ENCODE peak calls at places on chromosomes 1 and 21, in five cellular contexts. V, P, Q, Y and H are unnamed samples.

GRCh38 chr1:26336477-26337205 is 17.3 kb downstream of the CRYBG2 start:
- DNase-seq in P (peak; percentile 89), Q (no peak), V (no peak), Y (peak; percentile 92), H (peak; percentile 86)

GRCh38 chr21:15121655-15122120 is 56.9 kb upstream of the NRIP1 start:
- DNase-seq in V (no peak), Q (peak; percentile 72), P (no peak), Y (peak; percentile 9), H (no peak)

GRCh38 chr1:230632273-230632873 is 9.9 kb upstream of the COG2 start:
- DNase-seq in Q (peak; percentile 42), P (no peak), V (no peak), Y (peak; percentile 34), H (peak; percentile 29)

GRCh38 chr1:158516966-158517365 is 37.2 kb downstream of the OR6Y1 start:
- DNase-seq in V (no peak), Y (no peak), P (no peak), Q (no peak), H (no peak)

GRCh38 chr21:15224346-15225086 is 159.7 kb upstream of the NRIP1 start:
- DNase-seq in Q (peak; percentile 95), Y (peak; percentile 65), V (peak; percentile 88), P (no peak), H (no peak)

GRCh38 chr1:201361652-201362504 is 15.6 kb downstream of the TNNT2 start:
- DNase-seq in Q (peak; percentile 47), P (peak; percentile 80), Y (peak; percentile 40), V (no peak), H (peak; percentile 87)

GRCh38 chr1:11180342-11180744 is 8.8 kb upstream of the ANGPTL7 start:
- DNase-seq in P (no peak), Q (peak; percentile 67), Y (peak; percentile 4), V (peak; percentile 79), H (no peak)

GRCh38 chr1:164922585-164922984 is 363.6 kb downstream of the PBX1 start:
- DNase-seq in Q (no peak), Y (no peak), V (no peak), P (no peak), H (no peak)

GRCh38 chr1:54297596-54298283 is 97.8 kb downstream of the MRPL37 start:
- DNase-seq in Y (peak; percentile 50), Q (no peak), P (no peak), V (no peak), H (no peak)

GRCh38 chr1:47388548-47389238 is 27.4 kb upstream of the FOXE3 start:
- DNase-seq in P (peak; percentile 69), Q (peak; percentile 57), V (peak; percentile 15), Y (peak; percentile 45), H (peak; percentile 68)

GRCh38 chr21:41953831-41954653 is at the start of gene C2CD2:
- DNase-seq in V (no peak), Y (peak; percentile 77), Q (peak; percentile 71), P (peak; percentile 98), H (peak; percentile 97)

GRCh38 chr1:201217851-201218250 is 27.2 kb downstream of the IGFN1 start:
- DNase-seq in Q (no peak), P (no peak), V (no peak), Y (no peak), H (no peak)

GRCh38 chr1:92791487-92792058 is 6.7 kb upstream of the EVI5 start:
- DNase-seq in Q (no peak), V (no peak), P (no peak), Y (no peak), H (no peak)

GRCh38 chr1:155911156-155912055 is at the start of gene RIT1:
- DNase-seq in Q (peak; percentile 79), V (peak; percentile 50), Y (peak; percentile 88), P (peak; percentile 88), H (peak; percentile 88)

GRCh38 chr1:223363856-223364684 is at the start of gene SUSD4:
- DNase-seq in Y (peak; percentile 60), Q (no peak), P (peak; percentile 62), V (no peak), H (peak; percentile 55)

GRCh38 chr1:86018311-86018923 is 138.2 kb downstream of the COL24A1 start:
- DNase-seq in Y (peak; percentile 43), V (peak; percentile 22), P (peak; percentile 24), Q (peak; percentile 45), H (peak; percentile 40)

GRCh38 chr21:41865002-41865777 is 14.0 kb downstream of the PRDM15 start:
- DNase-seq in Q (no peak), V (no peak), P (peak; percentile 72), Y (no peak), H (peak; percentile 73)

GRCh38 chr1:24906760-24907490 is 23.2 kb downstream of the RUNX3 start:
- DNase-seq in Q (no peak), V (no peak), P (no peak), Y (no peak), H (no peak)

GRCh38 chr1:34977858-34978257 is 7.3 kb downstream of the TMEM35B start:
- DNase-seq in Y (no peak), Q (no peak), P (no peak), V (no peak), H (no peak)

GRCh38 chr21:45575304-45575992 is 33.2 kb upstream of the SLC19A1 start:
- DNase-seq in V (no peak), P (no peak), Q (no peak), Y (no peak), H (no peak)

GRCh38 chr1:41735587-41736290 is 183.0 kb downstream of the HIVEP3 start:
- DNase-seq in Y (no peak), P (no peak), V (no peak), Q (no peak), H (no peak)

GRCh38 chr1:226519135-226519534 is 29.4 kb upstream of the STUM start:
- DNase-seq in P (no peak), V (no peak), Q (no peak), Y (no peak), H (no peak)